ENCODE peak calls at places on chromosomes 12 and 14, in five cellular contexts. One of them, this sample, is unnamed.
A peak's percentile ranks its signal among the peaks of the same experiment; 100 is the strongest.

GRCh38 chr14:103832046-103832445 is 15.3 kb downstream of the PPP1R13B start:
- DNase-seq in GM13977: no peak
- DNase-seq in stimulated activated CD4-positive, alpha-beta T cell treated with anti-CD3 and anti-CD28 coated beads, Interleukin-12 subunit alpha, Interleukin-12 subunit beta, amount 100 ng/mL, for 4 hours: no peak
- DNase-seq in stromal cell of bone marrow: no peak
- DNase-seq in tibial artery: no peak
- DNase-seq in this sample: no peak

GRCh38 chr12:64373204-64373603 is 17.4 kb downstream of the C12orf56 start:
- DNase-seq in GM13977: no peak
- DNase-seq in stimulated activated CD4-positive, alpha-beta T cell treated with anti-CD3 and anti-CD28 coated beads, Interleukin-12 subunit alpha, Interleukin-12 subunit beta, amount 100 ng/mL, for 4 hours: no peak
- DNase-seq in stromal cell of bone marrow: no peak
- DNase-seq in tibial artery: no peak
- DNase-seq in this sample: no peak

GRCh38 chr12:64385468-64385867 is 5.1 kb downstream of the C12orf56 start:
- DNase-seq in GM13977: no peak
- DNase-seq in stimulated activated CD4-positive, alpha-beta T cell treated with anti-CD3 and anti-CD28 coated beads, Interleukin-12 subunit alpha, Interleukin-12 subunit beta, amount 100 ng/mL, for 4 hours: peak; percentile 8
- DNase-seq in stromal cell of bone marrow: peak; percentile 56
- DNase-seq in tibial artery: no peak
- DNase-seq in this sample: no peak

GRCh38 chr12:53058674-53059433 is 9.0 kb downstream of the TNS2 start:
- DNase-seq in GM13977: no peak
- DNase-seq in stimulated activated CD4-positive, alpha-beta T cell treated with anti-CD3 and anti-CD28 coated beads, Interleukin-12 subunit alpha, Interleukin-12 subunit beta, amount 100 ng/mL, for 4 hours: no peak
- DNase-seq in stromal cell of bone marrow: no peak
- DNase-seq in tibial artery: peak; percentile 73
- DNase-seq in this sample: peak; percentile 31

GRCh38 chr14:27056586-27056985 is 458.8 kb upstream of the NOVA1 start:
- DNase-seq in GM13977: no peak
- DNase-seq in stimulated activated CD4-positive, alpha-beta T cell treated with anti-CD3 and anti-CD28 coated beads, Interleukin-12 subunit alpha, Interleukin-12 subunit beta, amount 100 ng/mL, for 4 hours: no peak
- DNase-seq in stromal cell of bone marrow: no peak
- DNase-seq in tibial artery: no peak
- DNase-seq in this sample: no peak

GRCh38 chr12:6563448-6564050 is 4.5 kb downstream of the NOP2 start:
- DNase-seq in GM13977: peak; percentile 69
- DNase-seq in stimulated activated CD4-positive, alpha-beta T cell treated with anti-CD3 and anti-CD28 coated beads, Interleukin-12 subunit alpha, Interleukin-12 subunit beta, amount 100 ng/mL, for 4 hours: peak; percentile 63
- DNase-seq in stromal cell of bone marrow: no peak
- DNase-seq in tibial artery: no peak
- DNase-seq in this sample: peak; percentile 80

GRCh38 chr12:83042441-83043215 is 355.9 kb downstream of the TMTC2 start:
- DNase-seq in GM13977: no peak
- DNase-seq in stimulated activated CD4-positive, alpha-beta T cell treated with anti-CD3 and anti-CD28 coated beads, Interleukin-12 subunit alpha, Interleukin-12 subunit beta, amount 100 ng/mL, for 4 hours: no peak
- DNase-seq in stromal cell of bone marrow: no peak
- DNase-seq in tibial artery: no peak
- DNase-seq in this sample: no peak

GRCh38 chr12:120234643-120235368 is 30.7 kb downstream of the PXN start:
- DNase-seq in GM13977: no peak
- DNase-seq in stimulated activated CD4-positive, alpha-beta T cell treated with anti-CD3 and anti-CD28 coated beads, Interleukin-12 subunit alpha, Interleukin-12 subunit beta, amount 100 ng/mL, for 4 hours: no peak
- DNase-seq in stromal cell of bone marrow: peak; percentile 96
- DNase-seq in tibial artery: peak; percentile 96
- DNase-seq in this sample: peak; percentile 83

GRCh38 chr12:110002691-110003515 is 3.7 kb downstream of the ANKRD13A start:
- DNase-seq in GM13977: no peak
- DNase-seq in stimulated activated CD4-positive, alpha-beta T cell treated with anti-CD3 and anti-CD28 coated beads, Interleukin-12 subunit alpha, Interleukin-12 subunit beta, amount 100 ng/mL, for 4 hours: no peak
- DNase-seq in stromal cell of bone marrow: no peak
- DNase-seq in tibial artery: no peak
- DNase-seq in this sample: no peak

GRCh38 chr12:47377414-47378221 is 297.9 kb upstream of the AMIGO2 start:
- DNase-seq in GM13977: no peak
- DNase-seq in stimulated activated CD4-positive, alpha-beta T cell treated with anti-CD3 and anti-CD28 coated beads, Interleukin-12 subunit alpha, Interleukin-12 subunit beta, amount 100 ng/mL, for 4 hours: no peak
- DNase-seq in stromal cell of bone marrow: peak; percentile 99
- DNase-seq in tibial artery: peak; percentile 99
- DNase-seq in this sample: no peak

GRCh38 chr12:20392339-20392738 is 24.0 kb downstream of the PDE3A start:
- DNase-seq in GM13977: no peak
- DNase-seq in stimulated activated CD4-positive, alpha-beta T cell treated with anti-CD3 and anti-CD28 coated beads, Interleukin-12 subunit alpha, Interleukin-12 subunit beta, amount 100 ng/mL, for 4 hours: no peak
- DNase-seq in stromal cell of bone marrow: no peak
- DNase-seq in tibial artery: no peak
- DNase-seq in this sample: no peak

GRCh38 chr14:92652413-92653151 is 95.8 kb downstream of the LGMN start:
- DNase-seq in GM13977: no peak
- DNase-seq in stimulated activated CD4-positive, alpha-beta T cell treated with anti-CD3 and anti-CD28 coated beads, Interleukin-12 subunit alpha, Interleukin-12 subunit beta, amount 100 ng/mL, for 4 hours: no peak
- DNase-seq in stromal cell of bone marrow: no peak
- DNase-seq in tibial artery: no peak
- DNase-seq in this sample: no peak

GRCh38 chr14:94364037-94364436 is 24.4 kb downstream of the SERPINA1 start:
- DNase-seq in GM13977: no peak
- DNase-seq in stimulated activated CD4-positive, alpha-beta T cell treated with anti-CD3 and anti-CD28 coated beads, Interleukin-12 subunit alpha, Interleukin-12 subunit beta, amount 100 ng/mL, for 4 hours: no peak
- DNase-seq in stromal cell of bone marrow: no peak
- DNase-seq in tibial artery: peak; percentile 32
- DNase-seq in this sample: no peak

GRCh38 chr12:62922539-62922938 is 12.4 kb downstream of the PPM1H start:
- DNase-seq in GM13977: no peak
- DNase-seq in stimulated activated CD4-positive, alpha-beta T cell treated with anti-CD3 and anti-CD28 coated beads, Interleukin-12 subunit alpha, Interleukin-12 subunit beta, amount 100 ng/mL, for 4 hours: no peak
- DNase-seq in stromal cell of bone marrow: peak; percentile 9
- DNase-seq in tibial artery: no peak
- DNase-seq in this sample: no peak

GRCh38 chr14:90839024-90839888 is 23.0 kb upstream of the TTC7B start:
- DNase-seq in GM13977: no peak
- DNase-seq in stimulated activated CD4-positive, alpha-beta T cell treated with anti-CD3 and anti-CD28 coated beads, Interleukin-12 subunit alpha, Interleukin-12 subunit beta, amount 100 ng/mL, for 4 hours: no peak
- DNase-seq in stromal cell of bone marrow: peak; percentile 87
- DNase-seq in tibial artery: peak; percentile 81
- DNase-seq in this sample: no peak

GRCh38 chr14:42374332-42374731 is 767.7 kb downstream of the LRFN5 start:
- DNase-seq in GM13977: no peak
- DNase-seq in stimulated activated CD4-positive, alpha-beta T cell treated with anti-CD3 and anti-CD28 coated beads, Interleukin-12 subunit alpha, Interleukin-12 subunit beta, amount 100 ng/mL, for 4 hours: no peak
- DNase-seq in stromal cell of bone marrow: no peak
- DNase-seq in tibial artery: no peak
- DNase-seq in this sample: no peak

This sample was measured in Caco-2.